ENCODE peak calls at places on chromosomes 16 and 17, in six cellular contexts. C, N, Z, Q, J and H are unnamed samples.
A peak's percentile ranks its signal among the peaks of the same experiment; 100 is the strongest.

GRCh38 chr17:2990396-2990795 is 73.0 kb downstream of the OR1D5 start:
- DNase-seq in C (no peak), N (no peak), Z (no peak), Q (peak; percentile 57), J (no peak), H (no peak)

GRCh38 chr17:18059283-18059682 is 20.1 kb downstream of the GID4 start:
- DNase-seq in C (no peak), N (no peak), Z (no peak), Q (no peak), J (no peak), H (peak; percentile 63)

GRCh38 chr16:30184430-30185140 is 1.2 kb downstream of the CORO1A start:
- DNase-seq in C (no peak), N (no peak), Z (no peak), Q (peak; percentile 59), J (peak; percentile 22), H (no peak)

GRCh38 chr16:87580855-87581261 is 21.4 kb upstream of the JPH3 start:
- DNase-seq in C (no peak), N (peak; percentile 25), Z (no peak), Q (no peak), J (peak; percentile 83), H (no peak)

GRCh38 chr17:67280279-67280678 is 35.3 kb upstream of the HELZ start:
- DNase-seq in C (no peak), N (no peak), Z (no peak), Q (no peak), J (no peak), H (peak; percentile 70)

GRCh38 chr17:42865638-42866094 is 14.7 kb downstream of the AOC3 start:
- DNase-seq in C (no peak), N (no peak), Z (no peak), Q (no peak), J (no peak), H (no peak)

GRCh38 chr17:53627511-53627910 is 195.2 kb upstream of the KIF2B start:
- DNase-seq in C (peak; percentile 7), N (no peak), Z (no peak), Q (no peak), J (peak; percentile 77), H (no peak)

GRCh38 chr17:57682667-57683066 is 62.4 kb downstream of the CCDC182 start:
- DNase-seq in C (no peak), N (no peak), Z (no peak), Q (no peak), J (no peak), H (no peak)

GRCh38 chr16:10658943-10659342 is 35.8 kb downstream of the TEKT5 start:
- DNase-seq in C (no peak), N (no peak), Z (no peak), Q (no peak), J (no peak), H (no peak)

GRCh38 chr16:83233153-83233552 is 574.6 kb upstream of the HSBP1 start:
- DNase-seq in C (no peak), N (no peak), Z (no peak), Q (no peak), J (no peak), H (no peak)

GRCh38 chr17:46194393-46195216 is 1.4 kb upstream of the KANSL1 start:
- DNase-seq in C (peak; percentile 54), N (no peak), Z (peak; percentile 72), Q (no peak), J (peak; percentile 58), H (no peak)

GRCh38 chr16:22641030-22641671 is 130.5 kb downstream of the NPIPB5 start:
- DNase-seq in C (peak; percentile 61), N (no peak), Z (no peak), Q (no peak), J (peak; percentile 36), H (peak; percentile 42)

GRCh38 chr17:15444805-15445204 is 22.6 kb downstream of the CDRT4 start:
- DNase-seq in C (no peak), N (no peak), Z (peak; percentile 77), Q (no peak), J (no peak), H (no peak)

GRCh38 chr16:49586466-49586865 is 212.9 kb downstream of the C16orf78 start:
- DNase-seq in C (no peak), N (no peak), Z (no peak), Q (no peak), J (no peak), H (no peak)

GRCh38 chr17:80018917-80019651 is 16.6 kb downstream of the TBC1D16 start:
- DNase-seq in C (no peak), N (no peak), Z (no peak), Q (no peak), J (no peak), H (no peak)

GRCh38 chr16:84082835-84083569 is 33.7 kb downstream of the MBTPS1 start:
- DNase-seq in C (no peak), N (no peak), Z (no peak), Q (no peak), J (no peak), H (no peak)

GRCh38 chr16:2160915-2161551 is 5.5 kb downstream of the TRAF7 start:
- DNase-seq in C (peak; percentile 77), N (no peak), Z (no peak), Q (no peak), J (no peak), H (no peak)

GRCh38 chr17:14304876-14305636 is 4.2 kb downstream of the HS3ST3B1 start:
- DNase-seq in C (no peak), N (no peak), Z (no peak), Q (no peak), J (no peak), H (no peak)

GRCh38 chr16:86895609-86896008 is 317.3 kb downstream of the FOXL1 start:
- DNase-seq in C (no peak), N (no peak), Z (no peak), Q (no peak), J (no peak), H (no peak)

GRCh38 chr17:83109793-83110645 is 30.6 kb downstream of the METRNL start:
- DNase-seq in C (peak; percentile 98), N (peak; percentile 87), Z (no peak), Q (peak; percentile 88), J (peak; percentile 96), H (peak; percentile 82)

GRCh38 chr16:9123871-9124270 is 32.4 kb downstream of the HAPSTR1 start:
- DNase-seq in C (no peak), N (peak; percentile 90), Z (no peak), Q (peak; percentile 75), J (peak; percentile 84), H (no peak)